ENCODE peak calls at places on chromosomes 16 and 17, in nine cellular contexts. L is stimulated activated naive CD4-positive, alpha-beta T cell; S is dermis blood vessel endothelial cell; M is kidney; D is substantia nigra; O is activated CD4-positive, alpha-beta T cell treated with anti-CD3 and anti-CD28 coated beads, Interleukin-2, amount 50 U/mL, for 4 hours; J is naive thymus-derived CD8-positive, alpha-beta T cell; Z is dorsolateral prefrontal cortex; R is GOT3. H is an unnamed sample.

GRCh38 chr16:64997121-64997520 is 124.7 kb downstream of the CDH11 start:
- DNase-seq in L (no peak), S (no peak), M (no peak), D (no peak), O (no peak), J (no peak), Z (no peak), R (no peak), H (no peak)

GRCh38 chr16:12513057-12513790 is 290.5 kb downstream of the CPPED1 start:
- DNase-seq in L (no peak), S (no peak), M (no peak), D (no peak), O (no peak), J (no peak), Z (no peak), R (no peak), H (peak)

GRCh38 chr17:3636908-3637373 is 381 bp downstream of the CTNS start:
- DNase-seq in L (no peak), S (peak), M (no peak), D (no peak), O (peak), J (no peak), Z (no peak), R (no peak), H (no peak)

GRCh38 chr16:67703626-67704025 is 15.5 kb downstream of the GFOD2 start:
- DNase-seq in L (no peak), S (no peak), M (no peak), D (no peak), O (no peak), J (no peak), Z (no peak), R (no peak), H (no peak)

GRCh38 chr17:82333279-82334171 is at the start of gene SECTM1:
- DNase-seq in L (no peak), S (peak), M (peak), D (no peak), O (no peak), J (no peak), Z (no peak), R (peak), H (peak)

GRCh38 chr16:54974391-54974790 is 43.7 kb downstream of the IRX5 start:
- DNase-seq in L (no peak), S (no peak), M (no peak), D (no peak), O (no peak), J (no peak), Z (no peak), R (no peak), H (no peak)

GRCh38 chr16:997440-998051 is 16.0 kb downstream of the SOX8 start:
- DNase-seq in L (peak), S (peak), M (peak), D (no peak), O (peak), J (peak), Z (no peak), R (no peak), H (no peak)

GRCh38 chr16:24315343-24315742 is 59.2 kb downstream of the CACNG3 start:
- DNase-seq in L (no peak), S (no peak), M (no peak), D (no peak), O (no peak), J (no peak), Z (no peak), R (no peak), H (no peak)

GRCh38 chr16:80015566-80015965 is 415.0 kb upstream of the MAF start:
- DNase-seq in L (no peak), S (no peak), M (no peak), D (no peak), O (no peak), J (no peak), Z (no peak), R (no peak), H (no peak)

GRCh38 chr17:42221886-42222745 is 27.8 kb upstream of the GHDC start:
- DNase-seq in L (peak), S (peak), M (no peak), D (no peak), O (peak), J (peak), Z (no peak), R (no peak), H (no peak)

GRCh38 chr17:1762906-1763829 is 1.3 kb downstream of the SERPINF1 start:
- DNase-seq in L (no peak), S (no peak), M (no peak), D (no peak), O (no peak), J (peak), Z (no peak), R (no peak), H (no peak)

GRCh38 chr16:23949630-23950290 is 114.0 kb downstream of the PRKCB start:
- DNase-seq in L (peak), S (no peak), M (peak), D (no peak), O (peak), J (peak), Z (no peak), R (no peak), H (no peak)

GRCh38 chr17:46772013-46772878 is 46.2 kb downstream of the WNT3 start:
- DNase-seq in L (no peak), S (peak), M (peak), D (no peak), O (no peak), J (peak), Z (no peak), R (no peak), H (peak)

GRCh38 chr17:75876190-75876937 is 2.0 kb downstream of the TRIM47 start:
- DNase-seq in L (peak), S (peak), M (peak), D (no peak), O (peak), J (peak), Z (no peak), R (no peak), H (peak)

GRCh38 chr17:72969293-72969692 is 123.2 kb downstream of the SLC39A11 start:
- DNase-seq in L (no peak), S (no peak), M (no peak), D (no peak), O (no peak), J (no peak), Z (no peak), R (no peak), H (no peak)

GRCh38 chr17:76238847-76239537 is 1.3 kb downstream of the RNF157 start:
- DNase-seq in L (no peak), S (no peak), M (no peak), D (no peak), O (no peak), J (no peak), Z (no peak), R (no peak), H (no peak)

GRCh38 chr17:80112471-80113032 is 11.2 kb downstream of the GAA start:
- DNase-seq in L (no peak), S (no peak), M (peak), D (no peak), O (no peak), J (no peak), Z (no peak), R (no peak), H (peak)

GRCh38 chr17:61247438-61247837 is 152.2 kb upstream of the TBX2 start:
- DNase-seq in L (no peak), S (no peak), M (no peak), D (no peak), O (no peak), J (no peak), Z (no peak), R (no peak), H (no peak)

GRCh38 chr16:76201385-76201784 is 75.8 kb upstream of the CNTNAP4 start:
- DNase-seq in L (no peak), S (no peak), M (no peak), D (no peak), O (no peak), J (no peak), Z (no peak), R (no peak), H (no peak)

GRCh38 chr16:69565611-69566436 is at the start of gene NFAT5:
- DNase-seq in L (peak), S (peak), M (peak), D (peak), O (peak), J (peak), Z (peak), R (peak), H (peak)

GRCh38 chr16:86874141-86874540 is 295.8 kb downstream of the FOXL1 start:
- DNase-seq in L (no peak), S (peak), M (no peak), D (no peak), O (no peak), J (no peak), Z (no peak), R (no peak), H (peak)

H was measured in aorta.